ENCODE peak calls at places on chromosomes 13 and 19, in five cellular contexts. G is NT2/D1, H is H1, I is HepG2, T is GM12878. U is an unnamed sample.

GRCh38 chr19:3625996-3626472 is 556 bp downstream of the CACTIN start:
- DNase-seq in G (no peak), H (no peak), I (no peak), T (no peak), U (no peak)

GRCh38 chr13:28539625-28540286 is 44.8 kb upstream of the FLT1 start:
- DNase-seq in G (no peak), H (no peak), I (no peak), T (no peak), U (no peak)

GRCh38 chr13:80823472-80823871 is 482.5 kb upstream of the SPRY2 start:
- DNase-seq in G (no peak), H (no peak), I (no peak), T (no peak), U (no peak)

GRCh38 chr19:7069042-7069903 is at the start of gene ZNF557:
- DNase-seq in G (peak), H (peak), I (peak), T (peak), U (peak)

GRCh38 chr13:77506874-77507273 is 28.6 kb upstream of the SCEL start:
- DNase-seq in G (no peak), H (no peak), I (no peak), T (no peak), U (no peak)

GRCh38 chr13:76759877-76760276 is 126.3 kb downstream of the KCTD12 start:
- DNase-seq in G (no peak), H (no peak), I (no peak), T (no peak), U (no peak)

GRCh38 chr13:109160887-109161669 is 531.7 kb downstream of the MYO16 start:
- DNase-seq in G (no peak), H (no peak), I (no peak), T (no peak), U (no peak)

GRCh38 chr13:98309569-98310335 is 132.7 kb upstream of the RNF113B start:
- DNase-seq in G (no peak), H (no peak), I (no peak), T (no peak), U (no peak)

GRCh38 chr13:110369400-110369799 is 62.3 kb downstream of the COL4A2 start:
- DNase-seq in G (no peak), H (no peak), I (no peak), T (no peak), U (no peak)

GRCh38 chr19:34171539-34171876 is 796 bp upstream of the LSM14A start:
- DNase-seq in G (no peak), H (no peak), I (no peak), T (peak), U (no peak)

GRCh38 chr13:73777134-73777533 is 357.1 kb downstream of the KLF12 start:
- DNase-seq in G (no peak), H (no peak), I (no peak), T (no peak), U (no peak)

GRCh38 chr13:52922961-52923360 is 74.5 kb upstream of the PCDH8 start:
- DNase-seq in G (no peak), H (no peak), I (no peak), T (no peak), U (no peak)

GRCh38 chr13:73335938-73336337 is 277.1 kb downstream of the KLF5 start:
- DNase-seq in G (no peak), H (no peak), I (no peak), T (no peak), U (no peak)

GRCh38 chr19:58575183-58576041 is 2.3 kb upstream of the MZF1 start:
- DNase-seq in G (peak), H (no peak), I (peak), T (peak), U (peak)

GRCh38 chr13:78610381-78610883 is 7.1 kb upstream of the POU4F1 start:
- DNase-seq in G (no peak), H (no peak), I (no peak), T (no peak), U (no peak)

GRCh38 chr13:106851251-106851650 is 283.3 kb upstream of the ARGLU1 start:
- DNase-seq in G (no peak), H (no peak), I (no peak), T (no peak), U (no peak)

GRCh38 chr13:70816853-70817252 is 708.6 kb upstream of the KLHL1 start:
- DNase-seq in G (no peak), H (no peak), I (no peak), T (no peak), U (no peak)

GRCh38 chr13:36766295-36766694 is 52.7 kb upstream of the RFXAP start:
- DNase-seq in G (no peak), H (no peak), I (peak), T (no peak), U (no peak)

GRCh38 chr19:10812196-10812595 is 23.8 kb downstream of the TMED1 start:
- DNase-seq in G (no peak), H (no peak), I (no peak), T (no peak), U (no peak)

GRCh38 chr13:34733720-34734119 is 208.3 kb upstream of the NBEA start:
- DNase-seq in G (no peak), H (no peak), I (no peak), T (no peak), U (no peak)

GRCh38 chr19:35901055-35901644 is 810 bp upstream of the NFKBID start:
- DNase-seq in G (no peak), H (no peak), I (no peak), T (no peak), U (no peak)

GRCh38 chr19:39140195-39140516 is 14.6 kb downstream of the PAK4 start:
- DNase-seq in G (no peak), H (no peak), I (no peak), T (no peak), U (no peak)

GRCh38 chr13:112733661-112734379 is 44.0 kb downstream of the ATP11A start:
- DNase-seq in G (peak), H (no peak), I (no peak), T (no peak), U (no peak)

GRCh38 chr13:98984118-98984517 is 6.3 kb upstream of the DOCK9 start:
- DNase-seq in G (no peak), H (no peak), I (peak), T (no peak), U (no peak)

GRCh38 chr13:102326381-102327118 is 75.3 kb downstream of the FGF14 start:
- DNase-seq in G (no peak), H (no peak), I (no peak), T (no peak), U (no peak)

GRCh38 chr19:3607398-3608078 is 863 bp upstream of the TBXA2R start:
- DNase-seq in G (no peak), H (no peak), I (no peak), T (no peak), U (no peak)

GRCh38 chr19:51473009-51473707 is 5.2 kb upstream of the CEACAM18 start:
- DNase-seq in G (peak), H (peak), I (peak), T (peak), U (peak)

GRCh38 chr19:32567486-32567885 is 13.5 kb upstream of the PDCD5 start:
- DNase-seq in G (no peak), H (no peak), I (no peak), T (no peak), U (no peak)

DNA sequence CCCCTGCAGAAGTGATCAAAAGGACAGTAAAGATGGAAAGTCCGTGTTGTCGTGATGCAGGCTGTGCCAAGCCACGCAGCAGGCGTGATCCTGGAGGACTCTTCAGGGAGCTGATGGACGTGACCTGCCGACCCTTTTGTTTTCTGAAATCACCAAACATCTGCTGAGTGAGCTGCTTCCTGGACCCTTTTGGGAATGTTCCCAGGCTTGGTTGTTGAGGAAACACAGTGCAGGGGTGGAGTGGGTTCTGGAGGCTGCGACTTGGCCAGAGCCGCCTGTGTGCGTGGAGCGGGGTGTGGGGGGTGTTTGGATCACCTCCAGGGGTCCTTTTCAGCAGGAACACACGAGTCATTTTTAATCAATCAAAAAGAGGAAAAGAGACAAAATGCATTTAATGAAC is 15.4 kb upstream of the CPAMD8 start:
- DNase-seq in G (no peak), H (no peak), I (no peak), T (no peak), U (no peak)
- TF ChIP-seq SUZ12 in G (no peak), H (no peak), I (no peak), T (no peak), U (no peak)

DNA sequence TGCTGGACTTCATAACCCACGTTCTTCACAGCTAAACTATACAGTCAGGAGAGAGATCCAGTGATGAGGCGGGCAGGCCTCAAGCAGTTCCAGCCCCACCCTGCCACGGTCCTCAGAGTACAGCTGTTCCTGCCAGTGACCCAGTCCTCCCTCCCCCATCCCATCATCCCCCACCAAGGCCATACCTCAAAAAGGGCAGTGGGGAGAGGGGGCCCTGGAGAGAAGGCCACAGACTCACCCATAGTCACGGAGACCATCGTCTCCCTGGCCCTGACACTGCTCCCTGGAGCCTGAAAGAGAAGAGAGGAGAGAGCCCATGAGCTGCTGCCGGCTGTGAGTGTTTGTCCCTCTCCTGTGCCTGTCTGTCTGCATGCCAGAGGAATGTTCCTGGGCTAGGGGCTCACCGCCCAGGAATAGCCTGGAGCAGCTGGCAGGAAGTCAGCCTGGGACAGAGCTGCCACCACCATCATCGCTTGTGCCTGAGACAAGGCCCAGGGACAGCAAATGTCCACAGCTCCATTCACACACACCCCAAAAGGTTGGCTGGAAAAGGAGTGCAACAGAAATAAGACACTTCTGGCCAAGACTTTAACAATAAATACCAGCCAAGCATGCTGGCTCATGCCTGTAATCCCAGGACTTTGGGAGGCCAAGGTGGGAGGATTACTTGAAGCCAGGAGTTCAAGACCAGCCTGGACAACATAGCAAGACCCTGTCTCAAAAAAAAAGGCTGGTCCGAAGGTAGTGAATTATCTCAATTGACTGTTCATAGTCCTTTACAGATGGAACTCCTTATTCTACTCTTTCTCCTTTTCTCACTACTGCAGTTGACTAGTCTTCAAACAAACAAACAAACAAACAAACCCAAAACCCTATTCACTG is 6.4 kb downstream of the C19orf47 start:
- DNase-seq in G (no peak), H (no peak), I (no peak), T (no peak), U (no peak)
- TF ChIP-seq SUZ12 in G (no peak), H (no peak), I (no peak), T (no peak), U (no peak)

DNA sequence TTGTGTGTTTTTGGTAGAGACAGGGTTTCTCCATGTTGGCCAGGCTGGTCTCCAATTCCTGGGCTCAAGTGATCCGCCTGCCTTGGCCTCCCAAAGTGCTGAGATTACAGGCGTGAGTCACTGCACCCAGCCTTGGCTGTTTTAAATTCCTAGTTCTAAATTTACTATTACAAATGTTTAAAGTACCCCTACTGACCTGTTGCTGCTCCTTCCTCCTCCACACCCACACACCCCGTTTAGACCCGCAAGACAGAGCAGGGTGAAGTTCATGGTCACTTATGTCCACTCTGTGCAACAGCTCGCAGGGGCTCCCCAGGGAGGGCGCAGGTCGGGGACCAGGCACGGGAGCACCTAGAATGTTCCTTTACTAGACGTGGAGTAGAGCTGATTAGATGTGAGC is 28.7 kb downstream of the TMEM161A start:
- DNase-seq in G (no peak), H (no peak), I (no peak), T (no peak), U (no peak)
- TF ChIP-seq SUZ12 in G (no peak), H (no peak), I (no peak), T (no peak), U (no peak)

DNA sequence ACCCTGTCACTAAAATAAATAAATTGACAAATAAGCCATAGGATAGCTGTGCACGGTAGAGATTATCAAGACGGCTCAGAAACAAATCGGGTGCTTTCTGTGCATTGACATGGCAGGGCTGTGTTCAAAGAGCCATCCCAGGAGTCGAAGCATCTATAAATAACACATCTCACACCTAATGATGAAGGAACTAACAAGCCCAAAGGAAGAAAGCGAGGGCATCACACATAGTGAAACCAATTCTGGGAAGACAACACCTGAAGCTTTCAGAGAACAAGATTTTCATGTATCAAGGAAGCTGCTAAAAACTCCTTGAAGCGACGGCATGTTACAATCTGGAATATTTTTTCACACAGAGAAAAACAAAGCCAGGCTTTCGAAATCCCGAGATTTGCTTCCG is 36.1 kb downstream of the KLF2 start:
- DNase-seq in G (no peak), H (no peak), I (no peak), T (no peak), U (no peak)
- TF ChIP-seq SUZ12 in G (no peak), H (no peak), I (no peak), T (no peak), U (no peak)